ENCODE peak calls at places on chromosomes 3 and 15, in seven cellular contexts. B is psoas muscle, P is activated B cell treated with CpG ODN at 0.5 μM for 24 hours, Y is choroid plexus epithelial cell, V is B cell, I is uterus, S is neural crest cell. X is an unnamed sample.

GRCh38 chr3:29322586-29322985 is 41.7 kb downstream of the RBMS3 start:
- DNase-seq in B (no peak), P (no peak), Y (no peak), V (no peak), I (no peak), S (no peak), X (no peak)

GRCh38 chr3:69987833-69988232 is 11.7 kb upstream of the SAMMSON start:
- DNase-seq in B (no peak), P (no peak), Y (no peak), V (no peak), I (no peak), S (no peak), X (no peak)

GRCh38 chr3:162491957-162492356 is 995.3 kb downstream of the OTOL1 start:
- DNase-seq in B (no peak), P (no peak), Y (peak), V (no peak), I (no peak), S (no peak), X (no peak)

GRCh38 chr15:98401029-98401428 is 247.3 kb upstream of the IGF1R start:
- DNase-seq in B (peak), P (no peak), Y (no peak), V (no peak), I (peak), S (no peak), X (no peak)

GRCh38 chr3:129890891-129891290 is 2.6 kb downstream of the TMCC1 start:
- DNase-seq in B (no peak), P (no peak), Y (no peak), V (no peak), I (no peak), S (no peak), X (no peak)

GRCh38 chr3:174533286-174533685 is 325.8 kb upstream of the NAALADL2 start:
- DNase-seq in B (no peak), P (no peak), Y (peak), V (no peak), I (no peak), S (no peak), X (no peak)

GRCh38 chr3:77197408-77197807 is 157.5 kb downstream of the ROBO2 start:
- DNase-seq in B (no peak), P (no peak), Y (no peak), V (no peak), I (no peak), S (no peak), X (no peak)

GRCh38 chr3:42442640-42443039 is 32.2 kb upstream of the LYZL4 start:
- DNase-seq in B (no peak), P (no peak), Y (peak), V (no peak), I (no peak), S (no peak), X (no peak)

GRCh38 chr15:59812185-59812870 is 123.2 kb upstream of the BNIP2 start:
- DNase-seq in B (no peak), P (no peak), Y (no peak), V (no peak), I (no peak), S (no peak), X (no peak)

GRCh38 chr3:16026753-16027152 is 147.7 kb upstream of the GALNT15 start:
- DNase-seq in B (no peak), P (no peak), Y (peak), V (no peak), I (no peak), S (no peak), X (no peak)

GRCh38 chr3:54320376-54320775 is 198.0 kb downstream of the CACNA2D3 start:
- DNase-seq in B (no peak), P (no peak), Y (no peak), V (no peak), I (no peak), S (no peak), X (no peak)

GRCh38 chr3:187850256-187851010 is 105.2 kb upstream of the BCL6 start:
- DNase-seq in B (peak), P (no peak), Y (peak), V (no peak), I (peak), S (no peak), X (no peak)

GRCh38 chr15:86522721-86523120 is 443.1 kb downstream of the AGBL1 start:
- DNase-seq in B (no peak), P (no peak), Y (no peak), V (no peak), I (no peak), S (no peak), X (no peak)

GRCh38 chr3:189712906-189713483 is 81.8 kb downstream of the TP63 start:
- DNase-seq in B (no peak), P (no peak), Y (no peak), V (no peak), I (no peak), S (no peak), X (no peak)

GRCh38 chr15:71091601-71092000 is 23.7 kb upstream of the THSD4 start:
- DNase-seq in B (no peak), P (no peak), Y (no peak), V (no peak), I (no peak), S (no peak), X (no peak)

DNA sequence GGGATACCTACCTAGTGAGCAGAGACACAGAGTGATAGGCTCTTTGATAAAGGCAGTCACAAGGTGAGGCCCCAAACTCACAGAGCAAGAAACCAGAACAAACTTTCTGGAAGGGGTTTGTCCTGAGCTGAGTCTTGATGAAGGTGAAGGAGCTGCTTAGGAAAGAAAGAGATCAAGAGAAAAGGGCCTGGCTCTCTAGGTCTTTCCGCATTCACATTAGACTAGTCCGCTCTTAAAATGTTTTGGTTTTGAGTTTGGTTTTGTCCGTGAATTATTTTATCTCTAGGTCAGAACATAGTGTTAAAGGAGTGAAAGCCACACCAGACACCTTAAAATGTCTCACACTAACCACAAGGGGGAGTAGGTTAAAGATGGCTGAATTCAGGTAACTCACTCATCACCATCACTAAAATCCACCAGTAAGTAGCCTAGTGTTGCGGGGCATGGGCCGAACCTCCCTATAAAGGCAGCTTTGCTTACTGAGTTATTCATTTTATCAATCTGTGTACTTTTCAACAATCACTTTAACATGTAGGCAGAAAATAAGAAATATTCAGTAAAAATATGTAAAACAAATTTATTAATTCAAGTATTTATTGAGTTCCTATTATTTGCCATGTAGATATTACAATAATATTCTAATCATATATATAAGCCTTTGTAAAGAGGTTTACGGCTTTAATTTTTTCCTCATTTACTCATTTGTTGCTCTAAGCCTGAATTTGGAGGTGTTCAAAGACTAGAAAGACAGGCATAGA is 121.5 kb upstream of the TSC22D2 start:
- DNase-seq in B (no peak), P (no peak), Y (peak), V (peak), I (no peak), S (no peak), X (no peak)
- TF ChIP-seq CTCF in B (peak), P (peak), Y (peak), V (peak), I (peak), S (peak), X (peak)

DNA sequence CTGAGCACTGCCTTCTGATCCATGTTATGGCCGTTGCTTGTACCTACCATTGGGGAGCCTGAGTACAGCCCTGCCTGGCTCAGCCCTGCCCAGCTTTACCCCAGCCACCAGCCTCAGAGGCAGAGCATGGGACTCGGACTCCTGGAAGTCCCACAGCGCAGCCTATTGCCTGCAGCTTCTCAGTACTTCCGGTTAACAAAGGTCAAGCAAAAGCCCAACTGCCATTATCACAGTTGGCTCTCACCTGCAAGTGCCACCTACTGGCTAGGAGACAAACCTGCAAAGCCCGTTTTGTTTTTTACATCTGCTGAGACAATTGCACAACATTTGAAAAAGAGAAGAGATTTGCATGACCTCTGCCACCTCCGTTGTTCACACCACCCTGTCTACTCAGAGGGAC is 1081.7 kb downstream of the NAALADL2 start:
- DNase-seq in B (no peak), P (no peak), Y (no peak), V (no peak), I (no peak), S (no peak), X (no peak)
- TF ChIP-seq CTCF in B (no peak), P (no peak), Y (peak), V (no peak), I (no peak), S (peak), X (no peak)

DNA sequence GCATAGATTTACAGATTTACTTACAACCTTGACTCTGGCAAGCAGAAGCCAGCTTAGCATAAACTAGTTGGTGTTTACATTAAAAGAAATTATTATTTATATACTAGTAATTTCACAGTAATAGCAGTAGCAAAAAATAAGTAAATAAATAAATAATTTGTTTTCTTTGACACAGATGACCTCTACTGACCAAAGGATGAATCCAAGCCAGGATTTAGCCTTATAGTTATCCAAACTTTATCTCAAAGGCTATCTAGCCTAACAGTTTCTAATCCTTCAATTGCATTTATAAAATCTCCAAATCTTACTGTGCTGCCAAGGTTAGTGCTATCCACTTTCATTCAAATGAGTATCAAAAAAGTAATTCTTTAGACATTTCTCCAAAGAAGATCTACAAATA is 64.3 kb downstream of the FRMD5 start:
- DNase-seq in B (no peak), P (no peak), Y (no peak), V (no peak), I (no peak), S (no peak), X (no peak)
- TF ChIP-seq CTCF in B (no peak), P (no peak), Y (no peak), V (no peak), I (no peak), S (no peak), X (no peak)

GRCh38 chr15:33292718-33293307 is 18.0 kb upstream of the RYR3 start:
- DNase-seq in B (no peak), P (no peak), Y (peak), V (no peak), I (peak), S (peak), X (peak)
- TF ChIP-seq CTCF in B (peak), P (no peak), Y (peak), V (peak), I (peak), S (peak), X (peak)

GRCh38 chr3:51269466-51269865 is 115.6 kb upstream of the MANF start:
- DNase-seq in B (no peak), P (no peak), Y (peak), V (no peak), I (no peak), S (no peak), X (no peak)
- TF ChIP-seq CTCF in B (no peak), P (no peak), Y (peak), V (no peak), I (no peak), S (no peak), X (no peak)

DNA sequence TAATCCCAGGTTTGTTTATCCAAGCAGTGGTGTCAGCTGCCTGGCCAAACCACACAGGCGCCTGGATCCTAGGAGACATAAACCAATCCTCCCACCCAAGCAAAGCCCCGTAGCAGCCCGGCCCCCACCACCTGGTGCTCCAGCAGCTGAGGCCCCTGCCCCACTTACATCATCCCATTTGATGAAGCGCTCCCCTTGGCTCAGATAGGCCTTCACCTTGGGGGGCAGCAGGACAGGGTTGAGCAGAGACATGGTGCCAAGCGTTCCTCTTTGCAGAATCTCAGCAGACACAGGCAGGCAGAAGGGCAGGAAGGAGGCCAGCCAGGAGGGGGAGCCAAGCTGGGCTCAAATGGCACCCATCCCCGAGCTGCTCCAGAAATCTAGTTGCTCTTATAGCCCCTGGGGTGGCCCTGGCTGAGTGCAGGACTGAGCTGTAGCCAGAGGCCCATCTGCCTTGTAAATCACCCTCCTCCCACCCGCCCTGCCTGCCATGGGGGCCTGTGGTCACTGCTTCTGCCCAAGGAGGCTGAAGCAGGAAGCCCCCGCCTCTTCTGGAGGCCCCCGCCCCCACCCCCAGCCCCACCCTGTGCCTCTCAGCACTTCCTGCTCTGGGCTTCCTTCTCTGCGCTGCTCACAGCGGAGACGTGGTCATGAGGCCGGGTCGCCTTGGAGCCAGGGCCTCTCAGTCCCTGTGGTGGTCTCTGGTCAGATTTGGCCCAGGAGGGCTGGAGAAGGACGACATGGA is at the start of gene PLCB2:
- DNase-seq in B (peak), P (peak), Y (no peak), V (peak), I (no peak), S (no peak), X (no peak)
- TF ChIP-seq CTCF in B (no peak), P (no peak), Y (peak), V (peak), I (no peak), S (peak), X (peak)

DNA sequence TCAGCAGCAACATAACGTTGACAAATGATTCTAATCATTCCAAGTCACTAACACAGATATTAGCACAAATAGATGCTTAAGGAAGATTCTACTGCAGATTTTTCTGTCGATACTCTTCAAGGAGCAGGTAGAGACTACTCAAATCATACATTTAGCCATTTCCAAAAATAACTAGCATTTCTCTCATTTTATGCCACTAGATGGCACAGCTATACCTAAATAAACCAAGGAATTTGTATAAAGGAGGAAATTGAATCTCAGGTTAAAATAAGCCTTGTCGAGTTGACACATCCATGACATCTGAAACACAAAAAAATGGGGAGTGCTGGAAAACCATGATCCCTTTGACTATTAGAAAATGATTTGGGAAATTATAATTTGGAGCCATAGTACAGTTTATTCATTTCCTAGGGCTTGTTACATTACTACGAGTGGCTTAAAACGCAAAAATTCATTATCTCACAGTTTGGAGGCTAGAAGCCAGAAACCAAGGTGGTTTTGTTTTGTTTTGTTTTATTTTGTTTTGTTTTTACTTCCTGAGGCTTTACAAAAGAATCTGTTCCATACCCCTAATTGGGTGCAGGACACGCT is 59.5 kb upstream of the STRIT1 start:
- DNase-seq in B (no peak), P (no peak), Y (peak), V (no peak), I (no peak), S (no peak), X (no peak)
- TF ChIP-seq CTCF in B (peak), P (no peak), Y (peak), V (peak), I (peak), S (peak), X (peak)